ENCODE peak calls at places on chromosomes 7 and 10, in four cellular contexts. W is chondrocyte, Y is endothelial cell, O is GM23248. F is an unnamed sample.

GRCh38 chr10:37741831-37742230 is 115.6 kb downstream of the ZNF248 start:
- DNase-seq in W (no peak), Y (no peak), O (no peak), F (no peak)

GRCh38 chr7:30163231-30163894 is 28.6 kb downstream of the MTURN start:
- DNase-seq in W (no peak), Y (no peak), O (no peak), F (no peak)

GRCh38 chr7:1076184-1077072 is 11.5 kb upstream of the GPER1 start:
- DNase-seq in W (no peak), Y (no peak), O (peak), F (no peak)

GRCh38 chr10:14779053-14779649 is 4.5 kb upstream of the FAM107B start:
- DNase-seq in W (no peak), Y (no peak), O (peak), F (peak)

GRCh38 chr7:154965014-154965413 is 37.9 kb downstream of the PAXIP1 start:
- DNase-seq in W (no peak), Y (no peak), O (no peak), F (no peak)

GRCh38 chr10:53957401-53957800 is 843.6 kb downstream of the PCDH15 start:
- DNase-seq in W (no peak), Y (no peak), O (no peak), F (no peak)

GRCh38 chr7:1494866-1495563 is 9.2 kb downstream of the INTS1 start:
- DNase-seq in W (no peak), Y (no peak), O (no peak), F (no peak)

GRCh38 chr7:98626393-98627061 is 9.4 kb downstream of the NPTX2 start:
- DNase-seq in W (no peak), Y (no peak), O (no peak), F (no peak)

GRCh38 chr7:70406419-70407189 is 725.3 kb upstream of the GALNT17 start:
- DNase-seq in W (no peak), Y (no peak), O (no peak), F (no peak)

GRCh38 chr7:112204776-112205347 is 1.3 kb downstream of the DOCK4 start:
- DNase-seq in W (no peak), Y (no peak), O (peak), F (no peak)

F was measured in LoVo.